ENCODE peak calls at places on chromosome 16, in eight cellular contexts. D is body of pancreas; Z is neuronal stem cell; W is A549; I is aorta; U is upper lobe of right lung; G is thoracic aorta; Y is CD4-positive, CD25-positive, alpha-beta regulatory T cell. X is an unnamed sample. For H3K4me1, the result is how much of the 10 kb centered on the place peaks cover.

GRCh38 chr16:80899804-80900592 is 95.6 kb upstream of the CDYL2 start:
- DNase-seq in D (peak), Z (no peak), W (no peak), I (peak), Y (no peak), U (peak), G (peak), X (peak)

GRCh38 chr16:78551487-78552085 is 452.1 kb downstream of the WWOX start:
- DNase-seq in G (no peak), I (no peak), U (no peak), Z (peak), W (no peak), Y (no peak), D (no peak), X (no peak)

GRCh38 chr16:22635345-22635744 is 124.7 kb downstream of the NPIPB5 start:
- DNase-seq in D (no peak), G (no peak), I (no peak), U (no peak), W (no peak), Y (no peak), Z (no peak), X (no peak)

GRCh38 chr16:83968483-83968865 is 430 bp downstream of the NECAB2 start:
- DNase-seq in I (no peak), Z (no peak), Y (no peak), W (no peak), G (no peak), U (no peak), D (no peak), X (no peak)

GRCh38 chr16:87860553-87861299 is 8.6 kb downstream of the SLC7A5 start:
- DNase-seq in Z (no peak), D (peak), Y (no peak), G (no peak), I (no peak), W (peak), U (no peak), X (no peak)

GRCh38 chr16:78421244-78421661 is 321.8 kb downstream of the WWOX start:
- DNase-seq in Z (peak), W (no peak), D (no peak), U (no peak), I (no peak), Y (no peak), G (no peak), X (no peak)

GRCh38 chr16:6684076-6684673 is 648.5 kb upstream of the RBFOX1 start:
- DNase-seq in Z (peak), G (no peak), Y (peak), U (no peak), W (peak), I (no peak), D (peak), X (no peak)

GRCh38 chr16:55225972-55226542 is 97.9 kb upstream of the IRX6 start:
- DNase-seq in D (no peak), Y (no peak), Z (no peak), U (no peak), G (no peak), I (no peak), W (no peak), X (no peak)

GRCh38 chr16:31528726-31529397 is 1.2 kb downstream of the AHSP start:
- DNase-seq in U (no peak), G (no peak), D (no peak), Z (no peak), Y (no peak), W (no peak), I (no peak), X (no peak)

GRCh38 chr16:12236491-12237030 is 260.0 kb downstream of the SNX29 start:
- DNase-seq in G (no peak), U (no peak), D (no peak), Z (no peak), Y (no peak), I (no peak), W (no peak), X (no peak)

GRCh38 chr16:16150117-16150877 is 73.0 kb downstream of the ABCC6 start:
- DNase-seq in Y (no peak), D (peak), W (no peak), G (peak), I (peak), Z (no peak), U (no peak), X (peak)

GRCh38 chr16:55756963-55757362 is 75.9 kb downstream of the CES1 start:
- DNase-seq in I (no peak), U (no peak), W (no peak), D (no peak), G (no peak), Z (no peak), Y (no peak), X (no peak)

GRCh38 chr16:12613992-12614661 is 189.6 kb downstream of the CPPED1 start:
- DNase-seq in W (no peak), G (no peak), Z (no peak), Y (no peak), I (no peak), U (no peak), D (no peak), X (no peak)

GRCh38 chr16:81004646-81005353 is 1.9 kb downstream of the CMC2 start:
- DNase-seq in D (no peak), W (peak), I (no peak), Z (peak), Y (peak), U (no peak), G (no peak), X (no peak)

GRCh38 chr16:80973991-80974390 is 32.7 kb downstream of the CMC2 start:
- DNase-seq in U (no peak), G (no peak), Z (no peak), D (no peak), W (no peak), I (no peak), Y (no peak), X (no peak)

GRCh38 chr16:13148836-13149235 is 247.4 kb downstream of the SHISA9 start:
- DNase-seq in D (no peak), Z (no peak), I (no peak), U (no peak), Y (no peak), G (no peak), W (no peak), X (no peak)

GRCh38 chr16:20879175-20880053 is 20.7 kb downstream of the DCUN1D3 start:
- DNase-seq in D (no peak), Y (peak), I (no peak), G (no peak), W (peak), Z (no peak), U (no peak), X (no peak)

GRCh38 chr16:67897231-67897630 is 4.2 kb downstream of the PSKH1 start:
- DNase-seq in D (no peak), W (no peak), G (peak), Z (no peak), Y (no peak), U (no peak), I (peak), X (no peak)

GRCh38 chr16:56244612-56245011 is 53.3 kb downstream of the GNAO1 start:
- DNase-seq in U (no peak), I (no peak), Z (no peak), W (no peak), G (no peak), D (no peak), Y (no peak), X (no peak)

GRCh38 chr16:69494993-69495392 is 70.6 kb downstream of the CYB5B start:
- DNase-seq in W (no peak), I (no peak), D (no peak), U (no peak), G (no peak), Z (no peak), Y (peak), X (no peak)

GRCh38 chr16:57677622-57678369 is 9.7 kb downstream of the ADGRG3 start:
- DNase-seq in D (peak), Y (no peak), W (peak), Z (no peak), I (no peak), G (no peak), U (no peak), X (no peak)
- H3K4me1 ChIP-seq in D (under half), Y (under half), W (under half), Z (under half), I (under half), G (under half), U (under half), X (under half)

GRCh38 chr16:10877472-10877946 is 507 bp downstream of the CIITA start:
- DNase-seq in W (no peak), I (no peak), D (no peak), Y (no peak), U (peak), G (no peak), Z (no peak), X (no peak)

GRCh38 chr16:10878328-10878643 is 1.3 kb downstream of the CIITA start:
- DNase-seq in D (no peak), G (no peak), Y (no peak), Z (no peak), U (no peak), I (no peak), W (no peak), X (no peak)

GRCh38 chr16:10879681-10880589 is 2.9 kb downstream of the CIITA start:
- DNase-seq in D (no peak), Y (no peak), U (peak), Z (no peak), W (no peak), I (no peak), G (no peak), X (no peak)

GRCh38 chr16:10880609-10881452 is 3.8 kb downstream of the CIITA start:
- DNase-seq in W (no peak), D (no peak), Z (no peak), Y (no peak), U (peak), G (no peak), I (no peak), X (no peak)

DNA sequence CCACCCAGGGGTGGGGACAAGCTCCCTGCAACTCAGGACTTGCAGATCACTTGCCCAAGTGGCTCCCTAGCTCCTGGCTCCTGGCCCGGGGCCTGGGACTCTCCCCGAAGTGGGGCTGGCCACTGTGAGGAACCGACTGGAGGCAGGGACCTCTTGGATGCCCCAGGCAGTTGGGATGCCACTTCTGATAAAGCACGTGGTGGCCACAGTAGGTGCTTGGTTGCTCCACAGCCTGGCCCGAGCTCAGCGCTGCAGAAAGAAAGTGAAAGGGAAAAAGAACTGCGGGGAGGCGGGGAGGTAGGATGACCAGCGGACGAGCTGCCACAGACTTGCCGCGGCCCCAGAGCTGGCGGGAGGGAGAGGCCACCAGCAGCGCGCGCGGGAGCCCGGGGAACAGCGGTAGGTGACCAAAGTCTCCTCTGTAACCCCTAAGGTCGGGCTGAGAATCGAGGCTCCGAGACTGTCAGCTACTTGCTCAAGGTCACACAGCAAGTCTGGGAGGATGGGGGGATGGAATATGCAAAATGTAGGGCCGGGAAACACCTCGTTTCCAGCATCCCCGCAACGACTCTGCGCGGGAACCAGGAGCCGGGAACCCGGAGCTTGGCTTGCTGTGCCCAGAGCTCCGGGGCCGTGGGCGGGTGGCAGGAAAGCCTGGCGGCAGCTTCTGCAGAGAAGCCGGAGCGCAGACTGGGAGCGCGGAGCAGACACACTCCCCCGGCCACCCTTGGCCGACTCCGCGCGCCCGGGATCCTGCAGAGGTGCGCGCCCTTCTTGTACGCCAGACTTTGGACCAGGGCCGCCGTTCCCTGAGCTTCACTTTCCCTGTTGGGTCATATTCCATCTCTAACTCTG is 1.9 kb downstream of the CIITA start:
- DNase-seq in D (peak), W (no peak), U (peak), Z (no peak), I (peak), G (no peak), Y (peak), X (peak)
- H3K27ac ChIP-seq in D (peak), W (no peak), U (peak), Z (no peak), I (no peak), G (no peak), Y (no peak), X (peak)

DNA sequence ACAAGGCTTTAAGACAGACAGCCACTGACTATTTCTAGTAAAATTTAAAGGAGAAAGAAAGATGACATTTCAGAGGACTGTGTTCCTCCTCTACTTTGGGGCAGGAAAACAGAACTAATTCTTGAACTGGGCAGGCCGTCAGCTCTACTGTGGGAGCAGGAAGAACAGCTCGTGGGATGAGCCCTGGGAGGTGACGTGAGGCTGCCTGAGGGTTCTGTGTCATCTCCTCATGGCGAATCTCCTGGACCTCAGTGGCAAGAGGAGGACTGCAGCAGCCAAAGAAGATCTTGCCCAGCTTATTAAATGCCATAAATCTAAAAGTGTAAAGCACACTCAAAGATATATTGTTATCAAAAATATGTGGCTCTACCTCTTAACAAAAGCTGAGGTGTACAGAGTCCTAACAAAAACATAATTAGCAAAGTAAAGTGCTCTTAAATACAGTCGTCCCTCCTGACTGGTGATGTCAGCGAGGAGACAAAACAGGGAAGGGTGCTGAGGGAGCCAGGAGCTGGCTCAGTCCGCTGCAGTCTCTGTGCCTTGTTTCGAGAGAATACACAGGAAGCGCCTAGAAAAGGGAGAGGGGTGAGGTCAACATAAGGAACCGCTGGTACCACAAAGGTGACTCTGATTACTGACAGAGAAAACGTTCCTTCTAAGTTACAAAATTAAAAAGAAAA is 58.0 kb downstream of the CREBBP start:
- DNase-seq in G (no peak), U (no peak), W (no peak), Z (no peak), I (no peak), Y (peak), D (no peak), X (no peak)
- H3K4me1 ChIP-seq in G (under half), U (half or more), W (under half), Z (under half), I (under half), Y (half or more), D (half or more), X (under half)

GRCh38 chr16:57485091-57485915 is 990 bp downstream of the DOK4 start:
- DNase-seq in U (peak), I (peak), W (no peak), Y (no peak), G (no peak), D (peak), Z (no peak), X (no peak)

GRCh38 chr16:57484515-57485005 is 1.7 kb downstream of the DOK4 start:
- DNase-seq in W (no peak), Z (no peak), U (no peak), Y (no peak), G (no peak), D (no peak), I (peak), X (no peak)

GRCh38 chr16:57485916-57486857 is at the start of gene DOK4:
- DNase-seq in Y (peak), W (peak), I (peak), U (peak), G (no peak), D (peak), Z (peak), X (peak)

GRCh38 chr16:57482845-57483545 is 3.3 kb downstream of the DOK4 start:
- DNase-seq in I (peak), G (no peak), Z (no peak), D (peak), U (no peak), W (no peak), Y (no peak), X (no peak)

DNA sequence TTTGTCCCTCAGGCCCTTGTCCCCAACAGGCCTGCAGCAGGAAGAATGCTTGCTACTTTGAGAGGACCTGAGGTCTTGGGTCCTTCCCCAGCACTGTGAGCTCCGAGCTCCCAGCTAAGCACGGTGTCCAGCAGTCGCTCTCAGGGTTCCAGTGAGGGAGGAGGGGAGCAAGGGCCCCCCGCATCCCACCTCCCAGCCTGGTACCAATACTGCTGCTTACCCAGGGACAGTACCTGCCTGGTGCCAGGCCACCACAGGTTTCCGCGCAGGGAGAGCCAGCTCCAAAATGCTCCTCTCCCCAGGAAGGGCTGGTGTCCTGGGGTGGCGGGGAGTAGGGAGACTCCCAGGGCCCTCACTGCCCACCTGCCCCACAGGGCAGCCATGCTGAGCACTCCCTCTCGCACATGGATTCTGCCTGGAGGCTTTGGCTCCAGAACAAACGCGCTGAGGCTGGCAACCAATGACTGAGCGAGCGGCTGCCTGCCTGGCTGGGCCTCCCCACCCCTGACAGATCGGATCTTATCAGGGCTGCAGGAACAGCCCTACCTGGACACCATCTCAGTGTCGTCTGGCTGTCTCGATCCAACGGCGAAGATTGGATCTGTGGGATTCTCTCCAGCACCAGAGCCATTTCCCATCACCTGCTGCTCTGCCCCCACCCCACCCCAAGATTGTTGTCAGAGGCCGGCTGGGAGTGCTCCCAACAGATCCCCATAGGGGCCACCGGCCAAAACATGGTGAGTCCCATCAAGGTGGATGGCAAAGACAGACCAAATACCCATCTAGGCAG is 2.4 kb downstream of the DOK4 start:
- DNase-seq in Z (no peak), Y (no peak), I (peak), G (no peak), D (peak), W (no peak), U (peak), X (no peak)
- H3K27ac ChIP-seq in Z (no peak), Y (no peak), I (peak), G (peak), D (peak), W (no peak), U (peak), X (no peak)

DNA sequence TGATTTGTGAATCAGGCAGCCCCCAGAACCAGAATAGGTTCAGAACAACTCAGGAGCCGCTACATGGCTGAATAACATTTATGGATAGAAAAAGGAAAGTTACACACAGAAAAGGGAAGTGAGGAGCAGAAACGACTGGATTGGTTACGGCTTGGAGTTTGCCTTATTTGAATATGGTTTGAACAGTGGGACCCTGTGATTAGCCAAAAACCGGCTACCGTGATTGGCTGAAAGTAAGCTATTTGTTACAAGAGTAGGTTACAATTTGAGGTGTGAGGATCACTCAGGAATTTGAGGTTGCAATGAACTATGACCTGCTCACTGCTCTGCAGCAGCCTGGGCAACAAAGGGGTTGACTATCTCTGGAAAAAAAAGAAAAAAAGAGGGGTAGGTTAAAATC is 1139.7 kb downstream of the CDH11 start:
- DNase-seq in U (no peak), G (no peak), W (no peak), I (no peak), Y (no peak), Z (peak), D (no peak), X (no peak)
- H3K4me1 ChIP-seq in U (under half), G (under half), W (under half), I (under half), Y (under half), Z (under half), D (under half), X (under half)

GRCh38 chr16:82755570-82756282 is 129.0 kb downstream of the CDH13 start:
- DNase-seq in G (no peak), Y (no peak), W (no peak), U (no peak), I (no peak), Z (no peak), D (no peak), X (no peak)
- H3K27ac ChIP-seq in G (peak), Y (no peak), W (no peak), U (no peak), I (no peak), Z (no peak), D (no peak), X (no peak)

DNA sequence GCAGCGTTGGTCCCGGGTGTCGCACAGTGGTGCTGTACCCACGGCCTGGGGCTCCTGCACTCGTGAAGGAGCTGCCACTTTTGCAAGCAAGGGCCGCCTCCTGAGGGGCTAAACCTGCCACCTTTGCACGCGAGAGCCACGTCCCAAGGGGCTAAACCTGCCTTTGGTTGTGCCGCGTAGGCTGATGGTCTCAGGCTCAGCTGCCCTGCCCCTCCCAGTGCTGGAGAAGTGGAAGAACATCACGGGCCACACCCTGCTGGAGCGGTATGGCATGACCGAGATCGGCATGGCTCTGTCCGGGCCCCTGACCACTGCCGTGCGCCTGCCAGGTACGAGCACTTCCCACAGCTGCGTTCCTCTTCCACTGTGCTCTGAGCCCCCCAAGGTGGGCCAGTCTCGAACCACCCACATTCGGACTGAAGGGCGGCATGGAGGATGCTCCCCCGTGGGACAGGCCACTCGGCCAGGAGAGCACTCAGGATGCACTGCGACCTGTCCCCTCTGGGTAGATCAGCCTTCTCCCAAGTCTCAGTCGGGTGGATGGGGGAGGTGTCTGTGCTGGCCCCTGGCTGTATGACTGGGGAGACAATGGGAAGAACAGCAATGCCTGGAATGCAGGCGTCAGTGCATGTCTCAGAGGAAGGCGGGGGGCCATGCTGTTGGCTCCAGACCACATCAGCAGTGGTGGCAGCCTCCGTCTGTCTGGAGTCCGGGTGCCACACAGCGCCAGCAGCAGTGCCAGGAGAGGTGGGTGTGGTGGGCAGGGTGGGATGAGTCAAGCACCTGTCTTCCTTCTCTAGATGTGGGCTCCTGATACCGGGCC is 20.7 kb downstream of the ACSF3 start:
- DNase-seq in G (no peak), W (no peak), D (no peak), I (peak), Z (peak), Y (no peak), U (peak), X (no peak)
- H3K4me1 ChIP-seq in G (under half), W (under half), D (under half), I (under half), Z (under half), Y (under half), U (under half), X (under half)